ENCODE peak calls at places on chromosomes 6 and 20, in six cellular contexts. Y is gastrocnemius medialis, N is neural crest cell, W is cardiac fibroblast, T is posterior cingulate gyrus, O is WTC11. H is an unnamed sample.

GRCh38 chr20:33291830-33292355 is 8.9 kb downstream of the BPIFB1 start:
- DNase-seq in Y (no peak), N (peak; percentile 65), W (peak; percentile 16), T (peak; percentile 81), O (peak; percentile 91), H (peak; percentile 32)

GRCh38 chr20:47304287-47304686 is 52.2 kb downstream of the ZMYND8 start:
- DNase-seq in Y (no peak), N (no peak), W (peak; percentile 41), T (no peak), O (no peak), H (no peak)

GRCh38 chr20:10761232-10761631 is 87.4 kb upstream of the JAG1 start:
- DNase-seq in Y (no peak), N (no peak), W (peak; percentile 76), T (peak; percentile 85), O (no peak), H (peak; percentile 57)

GRCh38 chr6:168607272-168608112 is 166.5 kb downstream of the SMOC2 start:
- DNase-seq in Y (no peak), N (no peak), W (no peak), T (no peak), O (peak; percentile 62), H (no peak)

GRCh38 chr6:15387118-15387517 is 141.2 kb downstream of the JARID2 start:
- DNase-seq in Y (no peak), N (no peak), W (no peak), T (no peak), O (no peak), H (no peak)

GRCh38 chr6:95228636-95229035 is 348.7 kb upstream of the MANEA start:
- DNase-seq in Y (no peak), N (no peak), W (no peak), T (no peak), O (no peak), H (no peak)

GRCh38 chr6:45710304-45710821 is 305.3 kb downstream of the CLIC5 start:
- DNase-seq in Y (no peak), N (no peak), W (peak; percentile 46), T (no peak), O (no peak), H (no peak)

GRCh38 chr20:61743606-61744005 is 322.1 kb downstream of the TAF4 start:
- DNase-seq in Y (no peak), N (no peak), W (no peak), T (peak; percentile 61), O (no peak), H (no peak)

GRCh38 chr6:56291278-56291917 is 44.0 kb upstream of the COL21A1 start:
- DNase-seq in Y (no peak), N (no peak), W (peak; percentile 49), T (peak; percentile 58), O (no peak), H (no peak)

GRCh38 chr6:43717822-43718221 is 30.2 kb upstream of the MRPS18A start:
- DNase-seq in Y (peak; percentile 80), N (no peak), W (peak; percentile 53), T (no peak), O (no peak), H (no peak)

GRCh38 chr20:9590189-9590588 is 75.8 kb downstream of the LAMP5 start:
- DNase-seq in Y (no peak), N (no peak), W (peak; percentile 7), T (no peak), O (no peak), H (no peak)

GRCh38 chr6:90184334-90185298 is 112.0 kb downstream of the BACH2 start:
- DNase-seq in Y (no peak), N (no peak), W (peak; percentile 6), T (no peak), O (no peak), H (no peak)

GRCh38 chr20:41643504-41643938 is 25.3 kb upstream of the CHD6 start:
- DNase-seq in Y (no peak), N (no peak), W (peak; percentile 93), T (peak; percentile 79), O (no peak), H (no peak)

GRCh38 chr6:149248688-149249369 is 68.7 kb upstream of the TAB2 start:
- DNase-seq in Y (no peak), N (no peak), W (no peak), T (no peak), O (no peak), H (no peak)

GRCh38 chr6:30885999-30886896 is 1.9 kb downstream of the DDR1 start:
- DNase-seq in Y (peak; percentile 92), N (peak; percentile 56), W (peak; percentile 69), T (peak; percentile 85), O (peak; percentile 90), H (peak; percentile 88)

GRCh38 chr20:1171461-1172093 is 13.2 kb downstream of the TMEM74B start:
- DNase-seq in Y (no peak), N (peak; percentile 46), W (peak; percentile 34), T (no peak), O (peak; percentile 80), H (no peak)

GRCh38 chr6:13331516-13332348 is 3.4 kb upstream of the TBC1D7 start:
- DNase-seq in Y (no peak), N (no peak), W (peak; percentile 56), T (no peak), O (no peak), H (no peak)

GRCh38 chr6:67630146-67630545 is 1004.9 kb upstream of the ADGRB3 start:
- DNase-seq in Y (no peak), N (no peak), W (peak; percentile 94), T (no peak), O (no peak), H (no peak)

GRCh38 chr6:73704798-73705197 is 8.8 kb downstream of the CD109 start:
- DNase-seq in Y (no peak), N (no peak), W (no peak), T (no peak), O (no peak), H (no peak)

GRCh38 chr6:144415014-144415413 is 129.9 kb downstream of the UTRN start:
- DNase-seq in Y (no peak), N (no peak), W (peak; percentile 64), T (no peak), O (no peak), H (no peak)

H was measured in hepatic stellate cell.